ENCODE peak calls at places on chromosomes 2 and 18, in nine cellular contexts. One of them, this sample, is unnamed.
A peak's percentile ranks its signal among the peaks of the same experiment; 100 is the strongest.

GRCh38 chr2:165281387-165281786 is 42.2 kb downstream of the SCN2A start:
- DNase-seq in adrenal gland: no peak
- DNase-seq in small intestine: no peak
- DNase-seq in psoas muscle: no peak
- DNase-seq in mucosa of descending colon: no peak
- DNase-seq in NT2/D1: no peak
- DNase-seq in HCT116: no peak
- DNase-seq in kidney: no peak
- DNase-seq in uterus: no peak
- DNase-seq in this sample: no peak

GRCh38 chr2:64617631-64618151 is 36.0 kb downstream of the SERTAD2 start:
- DNase-seq in adrenal gland: peak; percentile 48
- DNase-seq in psoas muscle: no peak
- DNase-seq in HCT116: no peak
- DNase-seq in uterus: no peak
- DNase-seq in NT2/D1: no peak
- DNase-seq in mucosa of descending colon: no peak
- DNase-seq in kidney: no peak
- DNase-seq in small intestine: no peak
- DNase-seq in this sample: no peak

GRCh38 chr18:30623401-30624065 is 419.0 kb downstream of the DSC3 start:
- DNase-seq in kidney: no peak
- DNase-seq in small intestine: no peak
- DNase-seq in adrenal gland: no peak
- DNase-seq in NT2/D1: no peak
- DNase-seq in mucosa of descending colon: no peak
- DNase-seq in uterus: no peak
- DNase-seq in psoas muscle: no peak
- DNase-seq in HCT116: no peak
- DNase-seq in this sample: no peak

GRCh38 chr18:56124186-56124585 is 514.2 kb downstream of the TXNL1 start:
- DNase-seq in mucosa of descending colon: no peak
- DNase-seq in kidney: no peak
- DNase-seq in adrenal gland: no peak
- DNase-seq in HCT116: no peak
- DNase-seq in psoas muscle: no peak
- DNase-seq in NT2/D1: no peak
- DNase-seq in small intestine: no peak
- DNase-seq in uterus: no peak
- DNase-seq in this sample: no peak

GRCh38 chr2:233455006-233455405 is 100.7 kb downstream of the DGKD start:
- DNase-seq in NT2/D1: no peak
- DNase-seq in mucosa of descending colon: no peak
- DNase-seq in kidney: peak; percentile 29
- DNase-seq in uterus: no peak
- DNase-seq in psoas muscle: peak; percentile 14
- DNase-seq in adrenal gland: no peak
- DNase-seq in HCT116: no peak
- DNase-seq in small intestine: no peak
- DNase-seq in this sample: no peak

GRCh38 chr2:217338306-217338916 is 478.5 kb upstream of the TNP1 start:
- DNase-seq in HCT116: no peak
- DNase-seq in uterus: peak; percentile 46
- DNase-seq in kidney: no peak
- DNase-seq in mucosa of descending colon: no peak
- DNase-seq in NT2/D1: no peak
- DNase-seq in small intestine: no peak
- DNase-seq in adrenal gland: no peak
- DNase-seq in psoas muscle: no peak
- DNase-seq in this sample: no peak

GRCh38 chr2:130728549-130729310 is at the start of gene GPR148:
- DNase-seq in uterus: no peak
- DNase-seq in psoas muscle: no peak
- DNase-seq in HCT116: no peak
- DNase-seq in kidney: no peak
- DNase-seq in mucosa of descending colon: no peak
- DNase-seq in small intestine: no peak
- DNase-seq in adrenal gland: no peak
- DNase-seq in NT2/D1: no peak
- DNase-seq in this sample: no peak

GRCh38 chr2:239006886-239007285 is 159.0 kb downstream of the TWIST2 start:
- DNase-seq in mucosa of descending colon: no peak
- DNase-seq in small intestine: peak; percentile 12
- DNase-seq in NT2/D1: no peak
- DNase-seq in adrenal gland: no peak
- DNase-seq in kidney: no peak
- DNase-seq in psoas muscle: no peak
- DNase-seq in HCT116: no peak
- DNase-seq in uterus: no peak
- DNase-seq in this sample: no peak

GRCh38 chr18:8519102-8519501 is 90.1 kb upstream of the RAB12 start:
- DNase-seq in mucosa of descending colon: no peak
- DNase-seq in small intestine: no peak
- DNase-seq in kidney: no peak
- DNase-seq in adrenal gland: no peak
- DNase-seq in NT2/D1: no peak
- DNase-seq in uterus: no peak
- DNase-seq in psoas muscle: no peak
- DNase-seq in HCT116: no peak
- DNase-seq in this sample: no peak

DNA sequence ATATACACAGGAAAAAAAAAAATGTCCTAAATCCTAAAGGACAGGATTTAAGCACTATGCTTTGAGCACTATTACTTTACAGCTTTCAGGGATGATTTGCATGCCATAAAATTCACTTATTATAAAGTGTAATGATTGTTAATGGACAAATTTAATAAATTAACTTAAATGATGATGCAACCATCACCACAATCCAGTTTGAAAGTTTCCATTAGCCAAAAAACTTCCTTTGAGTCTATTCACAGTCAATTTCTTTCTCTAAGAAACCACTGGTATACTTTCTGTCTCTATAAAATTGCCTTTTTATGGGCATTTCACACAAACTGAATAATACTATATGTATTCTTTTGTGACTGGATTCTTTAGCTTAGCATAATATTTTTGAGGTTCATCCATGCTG is 111.1 kb upstream of the RIOK3 start:
- DNase-seq in mucosa of descending colon: no peak
- DNase-seq in adrenal gland: no peak
- DNase-seq in NT2/D1: no peak
- DNase-seq in psoas muscle: no peak
- DNase-seq in uterus: no peak
- DNase-seq in HCT116: no peak
- DNase-seq in kidney: no peak
- DNase-seq in small intestine: no peak
- DNase-seq in this sample: no peak
- H3K4me1 ChIP-seq in mucosa of descending colon: no peaks in the 10 kb centered on the region
- H3K4me1 ChIP-seq in adrenal gland: no peaks in the 10 kb centered on the region
- H3K4me1 ChIP-seq in NT2/D1: no peaks in the 10 kb centered on the region
- H3K4me1 ChIP-seq in psoas muscle: no peaks in the 10 kb centered on the region
- H3K4me1 ChIP-seq in uterus: no peaks in the 10 kb centered on the region
- H3K4me1 ChIP-seq in HCT116: no peaks in the 10 kb centered on the region
- H3K4me1 ChIP-seq in kidney: no peaks in the 10 kb centered on the region
- H3K4me1 ChIP-seq in small intestine: no peaks in the 10 kb centered on the region
- H3K4me1 ChIP-seq in this sample: no peaks in the 10 kb centered on the region

GRCh38 chr18:75785175-75785574 is 357.7 kb upstream of the SMIM21 start:
- DNase-seq in NT2/D1: no peak
- DNase-seq in uterus: no peak
- DNase-seq in psoas muscle: no peak
- DNase-seq in mucosa of descending colon: no peak
- DNase-seq in adrenal gland: no peak
- DNase-seq in HCT116: no peak
- DNase-seq in small intestine: no peak
- DNase-seq in kidney: no peak
- DNase-seq in this sample: no peak

GRCh38 chr18:75784413-75784812 is 356.9 kb upstream of the SMIM21 start:
- DNase-seq in psoas muscle: no peak
- DNase-seq in uterus: no peak
- DNase-seq in kidney: no peak
- DNase-seq in adrenal gland: no peak
- DNase-seq in NT2/D1: no peak
- DNase-seq in mucosa of descending colon: no peak
- DNase-seq in HCT116: no peak
- DNase-seq in small intestine: no peak
- DNase-seq in this sample: no peak

GRCh38 chr18:75779910-75780309 is 352.4 kb upstream of the SMIM21 start:
- DNase-seq in kidney: no peak
- DNase-seq in uterus: no peak
- DNase-seq in adrenal gland: no peak
- DNase-seq in psoas muscle: no peak
- DNase-seq in small intestine: no peak
- DNase-seq in HCT116: no peak
- DNase-seq in mucosa of descending colon: no peak
- DNase-seq in NT2/D1: no peak
- DNase-seq in this sample: no peak

GRCh38 chr18:75782826-75783225 is 355.3 kb upstream of the SMIM21 start:
- DNase-seq in uterus: no peak
- DNase-seq in HCT116: no peak
- DNase-seq in psoas muscle: no peak
- DNase-seq in kidney: no peak
- DNase-seq in NT2/D1: no peak
- DNase-seq in adrenal gland: no peak
- DNase-seq in mucosa of descending colon: no peak
- DNase-seq in small intestine: no peak
- DNase-seq in this sample: no peak

GRCh38 chr18:75783816-75784215 is 356.3 kb upstream of the SMIM21 start:
- DNase-seq in small intestine: no peak
- DNase-seq in HCT116: no peak
- DNase-seq in uterus: no peak
- DNase-seq in NT2/D1: no peak
- DNase-seq in mucosa of descending colon: no peak
- DNase-seq in psoas muscle: no peak
- DNase-seq in adrenal gland: no peak
- DNase-seq in kidney: no peak
- DNase-seq in this sample: no peak
- H3K4me1 ChIP-seq in small intestine: no peaks in the 10 kb centered on the region
- H3K4me1 ChIP-seq in HCT116: no peaks in the 10 kb centered on the region
- H3K4me1 ChIP-seq in uterus: no peaks in the 10 kb centered on the region
- H3K4me1 ChIP-seq in NT2/D1: no peaks in the 10 kb centered on the region
- H3K4me1 ChIP-seq in mucosa of descending colon: no peaks in the 10 kb centered on the region
- H3K4me1 ChIP-seq in psoas muscle: no peaks in the 10 kb centered on the region
- H3K4me1 ChIP-seq in adrenal gland: no peaks in the 10 kb centered on the region
- H3K4me1 ChIP-seq in kidney: no peaks in the 10 kb centered on the region
- H3K4me1 ChIP-seq in this sample: no peaks in the 10 kb centered on the region

GRCh38 chr2:98729652-98730051 is 1.3 kb downstream of the MGAT4A start:
- DNase-seq in mucosa of descending colon: no peak
- DNase-seq in NT2/D1: no peak
- DNase-seq in uterus: no peak
- DNase-seq in small intestine: peak; percentile 53
- DNase-seq in kidney: no peak
- DNase-seq in psoas muscle: no peak
- DNase-seq in adrenal gland: no peak
- DNase-seq in HCT116: no peak
- DNase-seq in this sample: no peak

GRCh38 chr2:98730053-98730850 is 680 bp downstream of the MGAT4A start:
- DNase-seq in uterus: peak; percentile 35
- DNase-seq in kidney: peak; percentile 85
- DNase-seq in NT2/D1: no peak
- DNase-seq in mucosa of descending colon: peak; percentile 83
- DNase-seq in adrenal gland: peak; percentile 80
- DNase-seq in psoas muscle: peak; percentile 46
- DNase-seq in small intestine: peak; percentile 72
- DNase-seq in HCT116: no peak
- DNase-seq in this sample: peak; percentile 46

GRCh38 chr2:98732430-98733051 is 1.6 kb upstream of the MGAT4A start:
- DNase-seq in kidney: no peak
- DNase-seq in uterus: no peak
- DNase-seq in NT2/D1: no peak
- DNase-seq in mucosa of descending colon: no peak
- DNase-seq in small intestine: no peak
- DNase-seq in adrenal gland: no peak
- DNase-seq in psoas muscle: no peak
- DNase-seq in HCT116: no peak
- DNase-seq in this sample: no peak

GRCh38 chr2:98730851-98731708 is at the start of gene MGAT4A:
- DNase-seq in adrenal gland: peak; percentile 88
- DNase-seq in uterus: peak; percentile 71
- DNase-seq in HCT116: no peak
- DNase-seq in kidney: peak; percentile 93
- DNase-seq in small intestine: peak; percentile 84
- DNase-seq in mucosa of descending colon: peak; percentile 86
- DNase-seq in psoas muscle: peak; percentile 85
- DNase-seq in NT2/D1: no peak
- DNase-seq in this sample: peak; percentile 76

DNA sequence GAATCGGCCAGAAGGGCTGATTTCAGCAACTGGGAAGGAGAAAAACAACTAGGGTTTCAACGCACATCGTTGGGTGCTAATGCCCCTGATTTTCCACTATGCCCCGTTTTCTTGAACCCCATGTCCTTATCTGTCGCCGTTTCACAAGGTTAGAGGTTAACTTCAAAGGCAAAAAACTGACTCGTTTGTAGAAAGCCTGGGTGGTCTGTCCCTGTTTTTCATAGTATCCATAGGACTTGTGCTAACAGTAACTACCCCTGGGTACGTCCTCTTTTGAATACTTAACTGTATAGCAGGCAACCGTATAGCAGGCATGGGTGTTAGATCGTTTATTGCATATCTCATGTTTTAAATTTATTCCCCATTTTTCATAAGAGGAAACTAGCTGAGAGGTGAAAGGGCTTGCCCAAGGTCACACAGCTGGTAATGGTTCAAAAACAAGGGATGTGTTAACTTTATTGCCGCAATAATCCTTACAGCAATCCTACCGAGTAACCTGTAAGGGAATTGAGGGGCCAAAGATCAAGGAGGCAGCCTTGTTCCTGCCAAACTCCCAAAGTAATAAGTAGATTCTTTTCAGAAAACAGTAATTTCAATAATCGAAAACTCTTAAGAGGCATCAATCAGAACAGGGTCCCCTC is 897 bp upstream of the MGAT4A start:
- DNase-seq in small intestine: peak; percentile 90
- DNase-seq in NT2/D1: no peak
- DNase-seq in uterus: no peak
- DNase-seq in mucosa of descending colon: no peak
- DNase-seq in HCT116: no peak
- DNase-seq in kidney: no peak
- DNase-seq in adrenal gland: no peak
- DNase-seq in psoas muscle: no peak
- DNase-seq in this sample: no peak
- H3K4me1 ChIP-seq in small intestine: peaks cover 14% of the 10 kb centered on the region
- H3K4me1 ChIP-seq in NT2/D1: no peaks in the 10 kb centered on the region
- H3K4me1 ChIP-seq in uterus: no peaks in the 10 kb centered on the region
- H3K4me1 ChIP-seq in mucosa of descending colon: peaks cover 39% of the 10 kb centered on the region
- H3K4me1 ChIP-seq in HCT116: no peaks in the 10 kb centered on the region
- H3K4me1 ChIP-seq in kidney: peaks cover 3% of the 10 kb centered on the region
- H3K4me1 ChIP-seq in adrenal gland: peaks cover 18% of the 10 kb centered on the region
- H3K4me1 ChIP-seq in psoas muscle: peaks cover 10% of the 10 kb centered on the region
- H3K4me1 ChIP-seq in this sample: no peaks in the 10 kb centered on the region

GRCh38 chr2:77513191-77513590 is 9.0 kb downstream of the LRRTM4 start:
- DNase-seq in psoas muscle: no peak
- DNase-seq in adrenal gland: no peak
- DNase-seq in small intestine: no peak
- DNase-seq in HCT116: no peak
- DNase-seq in uterus: no peak
- DNase-seq in NT2/D1: no peak
- DNase-seq in mucosa of descending colon: no peak
- DNase-seq in kidney: no peak
- DNase-seq in this sample: no peak
- H3K4me1 ChIP-seq in psoas muscle: no peaks in the 10 kb centered on the region
- H3K4me1 ChIP-seq in adrenal gland: no peaks in the 10 kb centered on the region
- H3K4me1 ChIP-seq in small intestine: no peaks in the 10 kb centered on the region
- H3K4me1 ChIP-seq in HCT116: no peaks in the 10 kb centered on the region
- H3K4me1 ChIP-seq in uterus: no peaks in the 10 kb centered on the region
- H3K4me1 ChIP-seq in NT2/D1: no peaks in the 10 kb centered on the region
- H3K4me1 ChIP-seq in mucosa of descending colon: no peaks in the 10 kb centered on the region
- H3K4me1 ChIP-seq in kidney: no peaks in the 10 kb centered on the region
- H3K4me1 ChIP-seq in this sample: no peaks in the 10 kb centered on the region

This sample was measured in ovary.